ENCODE peak calls at places on chromosome 21, in nine cellular contexts. P is uterus, Y is aorta, L is fibroblast of lung, Q is GM23248, B is heart right ventricle, K is thyroid gland, V is K562, T is lower lobe of right lung. O is an unnamed sample. For H3K4me1, the result is how much of the 10 kb centered on the place peaks cover.

GRCh38 chr21:31634993-31635392 is 24.5 kb upstream of the SOD1 start:
- DNase-seq in P (no peak), Y (no peak), L (no peak), Q (no peak), B (no peak), K (no peak), V (no peak), T (no peak), O (no peak)

GRCh38 chr21:45950740-45951515 is 30.6 kb upstream of the COL6A1 start:
- DNase-seq in P (peak), Y (peak), L (peak), Q (peak), B (peak), K (peak), V (no peak), T (no peak), O (no peak)

GRCh38 chr21:44994016-44994365 is 54.2 kb downstream of the SLX9 start:
- DNase-seq in P (no peak), Y (peak), L (no peak), Q (no peak), B (peak), K (no peak), V (no peak), T (peak), O (no peak)

GRCh38 chr21:37532868-37533780 is 166.6 kb downstream of the DYRK1A start:
- DNase-seq in P (no peak), Y (peak), L (peak), Q (peak), B (peak), K (peak), V (peak), T (no peak), O (no peak)

GRCh38 chr21:31879251-31879650 is 6.4 kb downstream of the HUNK start:
- DNase-seq in P (no peak), Y (no peak), L (no peak), Q (no peak), B (no peak), K (no peak), V (no peak), T (no peak), O (peak)

GRCh38 chr21:22343721-22344120 is 1345.5 kb downstream of the NCAM2 start:
- DNase-seq in P (no peak), Y (no peak), L (no peak), Q (no peak), B (no peak), K (no peak), V (no peak), T (no peak), O (no peak)

GRCh38 chr21:33608559-33608958 is 20.1 kb upstream of the DONSON start:
- DNase-seq in P (no peak), Y (no peak), L (peak), Q (peak), B (no peak), K (no peak), V (no peak), T (no peak), O (no peak)

GRCh38 chr21:36163780-36164426 is 7.3 kb downstream of the DOP1B start:
- DNase-seq in P (no peak), Y (no peak), L (no peak), Q (no peak), B (no peak), K (no peak), V (no peak), T (no peak), O (no peak)

GRCh38 chr21:33761104-33762036 is 119.1 kb downstream of the ITSN1 start:
- DNase-seq in P (peak), Y (no peak), L (peak), Q (peak), B (no peak), K (peak), V (peak), T (no peak), O (no peak)

GRCh38 chr21:45948576-45949141 is 32.9 kb upstream of the COL6A1 start:
- DNase-seq in P (no peak), Y (peak), L (no peak), Q (no peak), B (no peak), K (no peak), V (peak), T (no peak), O (no peak)

GRCh38 chr21:45695086-45695485 is 51.6 kb downstream of the PCBP3 start:
- DNase-seq in P (no peak), Y (no peak), L (no peak), Q (no peak), B (no peak), K (no peak), V (no peak), T (no peak), O (no peak)

GRCh38 chr21:45329261-45330074 is 41.8 kb upstream of the POFUT2 start:
- DNase-seq in P (no peak), Y (peak), L (no peak), Q (no peak), B (no peak), K (peak), V (no peak), T (peak), O (no peak)

GRCh38 chr21:44013380-44014088 is 1.4 kb downstream of the TRAPPC10 start:
- DNase-seq in P (no peak), Y (no peak), L (no peak), Q (peak), B (no peak), K (peak), V (peak), T (no peak), O (no peak)

GRCh38 chr21:31182231-31183129 is 144.2 kb upstream of the KRTAP19-8 start:
- DNase-seq in P (no peak), Y (no peak), L (no peak), Q (no peak), B (no peak), K (no peak), V (no peak), T (no peak), O (no peak)

GRCh38 chr21:19692231-19692630 is 1288.6 kb upstream of the TMPRSS15 start:
- DNase-seq in P (no peak), Y (no peak), L (no peak), Q (no peak), B (no peak), K (no peak), V (no peak), T (no peak), O (no peak)

GRCh38 chr21:39182016-39182415 is 1.2 kb downstream of the PSMG1 start:
- DNase-seq in P (no peak), Y (no peak), L (no peak), Q (peak), B (no peak), K (no peak), V (no peak), T (no peak), O (peak)

GRCh38 chr21:35976929-35977328 is 83.4 kb downstream of the SETD4 start:
- DNase-seq in P (no peak), Y (no peak), L (no peak), Q (no peak), B (no peak), K (no peak), V (no peak), T (no peak), O (no peak)

GRCh38 chr21:32735524-32735923 is 7.7 kb upstream of the SYNJ1 start:
- DNase-seq in P (no peak), Y (no peak), L (no peak), Q (no peak), B (no peak), K (no peak), V (no peak), T (no peak), O (no peak)

GRCh38 chr21:37226356-37226920 is 40.7 kb downstream of the VPS26C start:
- DNase-seq in P (no peak), Y (no peak), L (no peak), Q (no peak), B (no peak), K (no peak), V (no peak), T (no peak), O (no peak)

GRCh38 chr21:44324106-44324853 is 14.9 kb downstream of the CFAP410 start:
- DNase-seq in P (no peak), Y (no peak), L (no peak), Q (no peak), B (no peak), K (no peak), V (no peak), T (no peak), O (no peak)

GRCh38 chr21:38958940-38959685 is 153.4 kb downstream of the ETS2 start:
- DNase-seq in P (peak), Y (no peak), L (peak), Q (peak), B (no peak), K (peak), V (no peak), T (no peak), O (no peak)

GRCh38 chr21:32382108-32382601 is 10.7 kb downstream of the URB1 start:
- DNase-seq in P (no peak), Y (no peak), L (no peak), Q (peak), B (no peak), K (no peak), V (no peak), T (no peak), O (no peak)

GRCh38 chr21:22343303-22343702 is 1345.1 kb downstream of the NCAM2 start:
- DNase-seq in P (no peak), Y (no peak), L (no peak), Q (no peak), B (no peak), K (no peak), V (no peak), T (no peak), O (no peak)

GRCh38 chr21:30268608-30269197 is 14.0 kb downstream of the KRTAP24-1 start:
- DNase-seq in P (no peak), Y (no peak), L (no peak), Q (peak), B (no peak), K (no peak), V (peak), T (no peak), O (peak)

GRCh38 chr21:38306833-38307232 is 50.0 kb downstream of the KCNJ15 start:
- DNase-seq in P (no peak), Y (no peak), L (peak), Q (peak), B (no peak), K (no peak), V (no peak), T (no peak), O (no peak)

GRCh38 chr21:15057290-15057689 is 7.5 kb downstream of the NRIP1 start:
- DNase-seq in P (no peak), Y (no peak), L (no peak), Q (no peak), B (no peak), K (no peak), V (no peak), T (no peak), O (no peak)

GRCh38 chr21:14591882-14592281 is 45.8 kb upstream of the SAMSN1 start:
- DNase-seq in P (peak), Y (no peak), L (peak), Q (peak), B (no peak), K (peak), V (no peak), T (no peak), O (no peak)

GRCh38 chr21:33112151-33112550 is 42.2 kb downstream of the OLIG1 start:
- DNase-seq in P (no peak), Y (no peak), L (no peak), Q (no peak), B (no peak), K (no peak), V (no peak), T (no peak), O (no peak)

GRCh38 chr21:21165063-21165645 is 166.9 kb downstream of the NCAM2 start:
- DNase-seq in P (no peak), Y (peak), L (peak), Q (peak), B (no peak), K (no peak), V (no peak), T (no peak), O (no peak)

GRCh38 chr21:45816794-45817193 is 164.8 kb upstream of the COL6A1 start:
- DNase-seq in P (no peak), Y (no peak), L (no peak), Q (no peak), B (no peak), K (no peak), V (no peak), T (no peak), O (no peak)

GRCh38 chr21:41024341-41025056 is 143.5 kb upstream of the BACE2 start:
- DNase-seq in P (no peak), Y (no peak), L (no peak), Q (no peak), B (no peak), K (peak), V (no peak), T (no peak), O (no peak)

GRCh38 chr21:45001134-45002095 is 61.6 kb downstream of the SLX9 start:
- DNase-seq in P (no peak), Y (peak), L (peak), Q (peak), B (peak), K (no peak), V (no peak), T (peak), O (no peak)

GRCh38 chr21:36076878-36077658 is 7.2 kb downstream of the CBR1 start:
- DNase-seq in P (no peak), Y (no peak), L (no peak), Q (no peak), B (no peak), K (peak), V (peak), T (no peak), O (no peak)

GRCh38 chr21:45405819-45406762 is 1.1 kb downstream of the COL18A1 start:
- DNase-seq in P (no peak), Y (peak), L (peak), Q (peak), B (peak), K (no peak), V (no peak), T (peak), O (no peak)

GRCh38 chr21:46472246-46472645 is 13.6 kb downstream of the DIP2A start:
- DNase-seq in P (no peak), Y (no peak), L (no peak), Q (no peak), B (no peak), K (peak), V (no peak), T (no peak), O (no peak)

GRCh38 chr21:37072239-37072987 is 458 bp downstream of the PIGP start:
- DNase-seq in P (no peak), Y (peak), L (no peak), Q (peak), B (peak), K (peak), V (no peak), T (no peak), O (peak)

DNA sequence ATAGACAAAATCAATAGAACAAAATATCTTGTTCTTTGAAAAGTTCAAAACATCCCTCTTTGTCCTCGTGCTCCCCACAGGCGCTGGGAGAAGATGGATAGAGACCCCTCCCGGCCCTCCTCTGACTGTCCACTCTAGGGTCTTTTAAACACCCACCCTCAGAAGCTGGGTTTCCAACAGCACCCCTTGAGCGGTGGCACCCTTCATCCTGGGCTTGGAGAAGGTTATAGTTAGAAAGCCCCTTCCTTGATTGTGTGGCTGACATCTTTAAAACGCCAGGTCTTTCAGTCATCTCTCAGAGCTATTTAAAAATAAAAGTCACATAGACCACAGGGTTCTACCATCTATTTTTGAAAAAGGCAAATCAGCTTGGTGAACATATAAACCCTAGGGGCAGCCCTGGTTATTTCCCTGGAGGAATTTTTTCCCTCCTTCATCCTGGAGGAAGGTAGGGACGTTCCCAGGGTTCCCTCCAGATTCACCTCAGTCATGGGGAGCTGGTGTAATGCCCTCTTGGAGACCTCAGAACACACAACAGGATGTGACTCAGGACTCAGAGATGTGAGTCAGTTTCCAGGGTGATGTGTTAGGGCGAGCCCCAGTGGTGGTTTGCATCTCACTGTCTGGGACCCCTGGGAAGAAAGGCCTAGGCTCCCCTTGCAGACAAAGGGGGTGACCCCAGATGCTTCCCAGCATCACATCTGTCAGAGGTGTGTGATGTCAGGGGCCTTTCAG is 138.5 kb downstream of the CLIC6 start:
- DNase-seq in P (no peak), Y (no peak), L (peak), Q (peak), B (no peak), K (no peak), V (no peak), T (no peak), O (peak)
- H3K27ac ChIP-seq in P (no peak), Y (no peak), L (peak), Q (peak), B (peak), K (no peak), V (peak), T (peak), O (peak)

DNA sequence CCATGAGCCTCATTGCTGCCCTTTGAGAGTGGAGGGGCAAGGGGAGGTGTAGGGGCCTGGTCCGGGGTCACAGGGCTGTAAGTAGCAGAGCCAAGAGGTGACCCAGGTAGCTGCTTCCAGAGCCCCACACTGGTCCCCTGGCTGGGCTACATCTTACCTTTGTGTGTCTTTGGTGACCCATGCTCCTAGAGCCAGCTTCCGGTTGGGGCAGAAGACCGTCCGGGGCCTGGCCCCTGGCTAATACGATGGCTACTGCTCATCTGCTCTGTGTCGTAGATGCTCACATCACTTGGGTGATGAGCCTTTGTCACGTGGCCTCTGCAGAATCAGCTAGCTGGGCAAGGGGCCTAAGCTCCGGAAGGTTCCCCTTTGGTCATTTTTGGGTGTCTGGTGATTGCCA is 20.6 kb downstream of the ABCG1 start:
- DNase-seq in P (no peak), Y (no peak), L (no peak), Q (no peak), B (no peak), K (no peak), V (no peak), T (no peak), O (no peak)
- H3K4me1 ChIP-seq in P (under half), Y (under half), L (under half), Q (under half), B (under half), K (under half), V (under half), T (under half), O (under half)

GRCh38 chr21:26591543-26591942 is 18.5 kb upstream of the CYYR1 start:
- DNase-seq in P (no peak), Y (no peak), L (no peak), Q (no peak), B (no peak), K (no peak), V (no peak), T (no peak), O (no peak)

GRCh38 chr21:26583737-26584136 is 10.7 kb upstream of the CYYR1 start:
- DNase-seq in P (no peak), Y (no peak), L (no peak), Q (no peak), B (no peak), K (no peak), V (no peak), T (no peak), O (no peak)

GRCh38 chr21:26581818-26582217 is 8.7 kb upstream of the CYYR1 start:
- DNase-seq in P (no peak), Y (no peak), L (no peak), Q (no peak), B (no peak), K (no peak), V (no peak), T (no peak), O (no peak)

GRCh38 chr21:26587621-26588260 is 14.7 kb upstream of the CYYR1 start:
- DNase-seq in P (peak), Y (no peak), L (peak), Q (peak), B (no peak), K (no peak), V (no peak), T (no peak), O (no peak)
- H3K27ac ChIP-seq in P (peak), Y (no peak), L (no peak), Q (no peak), B (peak), K (no peak), V (no peak), T (no peak), O (no peak)

GRCh38 chr21:29007135-29007534 is 12.0 kb downstream of the RWDD2B start:
- DNase-seq in P (no peak), Y (no peak), L (no peak), Q (no peak), B (no peak), K (no peak), V (no peak), T (no peak), O (no peak)
- H3K4me1 ChIP-seq in P (under half), Y (under half), L (under half), Q (under half), B (under half), K (under half), V (under half), T (under half), O (under half)

GRCh38 chr21:16573581-16573980 is 843.8 kb downstream of the USP25 start:
- DNase-seq in P (no peak), Y (no peak), L (peak), Q (peak), B (no peak), K (no peak), V (no peak), T (no peak), O (no peak)

GRCh38 chr21:16580661-16581060 is 850.9 kb downstream of the USP25 start:
- DNase-seq in P (no peak), Y (no peak), L (no peak), Q (no peak), B (no peak), K (peak), V (no peak), T (no peak), O (no peak)

GRCh38 chr21:16579538-16579937 is 849.8 kb downstream of the USP25 start:
- DNase-seq in P (no peak), Y (no peak), L (peak), Q (no peak), B (no peak), K (peak), V (no peak), T (no peak), O (no peak)

GRCh38 chr21:16583567-16583966 is 853.8 kb downstream of the USP25 start:
- DNase-seq in P (no peak), Y (no peak), L (no peak), Q (no peak), B (no peak), K (no peak), V (no peak), T (no peak), O (no peak)

GRCh38 chr21:16578912-16579311 is 849.1 kb downstream of the USP25 start:
- DNase-seq in P (no peak), Y (no peak), L (peak), Q (no peak), B (no peak), K (peak), V (no peak), T (no peak), O (no peak)
- H3K27ac ChIP-seq in P (peak), Y (no peak), L (no peak), Q (no peak), B (peak), K (peak), V (no peak), T (no peak), O (no peak)

O was measured in Karpas-422.